ENCODE peak calls at places on chromosome 17, in five cellular contexts. O is NCI-H446, L is caudate nucleus, V is GM10248, C is B cell. H is an unnamed sample.
A peak's percentile ranks its signal among the peaks of the same experiment; 100 is the strongest.

GRCh38 chr17:81665205-81666091 is 957 bp downstream of the OXLD1 start:
- DNase-seq in C (peak; percentile 56), V (peak; percentile 63), O (no peak), L (no peak), H (no peak)

GRCh38 chr17:4444782-4445473 is 11.2 kb downstream of the SPNS3 start:
- DNase-seq in C (no peak), V (no peak), L (no peak), O (peak; percentile 58), H (no peak)

GRCh38 chr17:78337244-78338109 is 22.4 kb downstream of the SOCS3 start:
- DNase-seq in L (no peak), V (peak; percentile 78), O (no peak), C (peak; percentile 85), H (no peak)

GRCh38 chr17:29936724-29937123 is 4.7 kb upstream of the EFCAB5 start:
- DNase-seq in O (no peak), L (no peak), C (no peak), V (no peak), H (no peak)

GRCh38 chr17:75228305-75228704 is 22.8 kb downstream of the NUP85 start:
- DNase-seq in L (no peak), O (no peak), C (no peak), V (no peak), H (no peak)

GRCh38 chr17:34472363-34472762 is 107.0 kb upstream of the TMEM132E start:
- DNase-seq in L (no peak), O (no peak), C (no peak), V (no peak), H (no peak)

GRCh38 chr17:80732268-80732667 is 187.6 kb downstream of the RPTOR start:
- DNase-seq in C (no peak), O (no peak), V (no peak), L (no peak), H (no peak)

GRCh38 chr17:35731239-35731931 is at the start of gene RASL10B:
- DNase-seq in C (peak; percentile 81), L (peak; percentile 40), V (peak; percentile 53), O (no peak), H (peak; percentile 78)

GRCh38 chr17:74851612-74852236 is 8.0 kb downstream of the GRIN2C start:
- DNase-seq in O (no peak), L (no peak), C (no peak), V (no peak), H (no peak)

GRCh38 chr17:57396515-57396921 is 140.2 kb downstream of the MSI2 start:
- DNase-seq in V (no peak), L (no peak), O (no peak), C (no peak), H (no peak)

GRCh38 chr17:15408803-15409202 is 58.6 kb downstream of the CDRT4 start:
- DNase-seq in L (no peak), C (no peak), O (no peak), V (no peak), H (no peak)

GRCh38 chr17:79248843-79249242 is 174.2 kb downstream of the ENGASE start:
- DNase-seq in O (no peak), L (no peak), V (no peak), C (no peak), H (no peak)

GRCh38 chr17:6923385-6923784 is 72.5 kb upstream of the ALOX12 start:
- DNase-seq in C (no peak), V (no peak), L (no peak), O (no peak), H (no peak)

GRCh38 chr17:36686123-36686669 is 84.8 kb downstream of the MRM1 start:
- DNase-seq in O (no peak), C (no peak), V (no peak), L (no peak), H (no peak)

GRCh38 chr17:61002316-61002736 is 324.7 kb downstream of the BCAS3 start:
- DNase-seq in C (no peak), L (no peak), O (peak; percentile 11), V (peak; percentile 8), H (no peak)

GRCh38 chr17:8702996-8703395 is 41.6 kb downstream of the CCDC42 start:
- DNase-seq in L (no peak), C (no peak), O (no peak), V (no peak), H (no peak)

GRCh38 chr17:74390680-74391653 is 23.7 kb downstream of the GPR142 start:
- DNase-seq in O (no peak), L (no peak), V (no peak), C (no peak), H (no peak)

GRCh38 chr17:72489273-72489641 is 368.4 kb downstream of the SOX9 start:
- DNase-seq in L (no peak), C (no peak), O (no peak), V (no peak), H (no peak)

GRCh38 chr17:57603978-57604377 is 141.1 kb downstream of the CCDC182 start:
- DNase-seq in V (no peak), C (peak; percentile 70), O (no peak), L (no peak), H (no peak)

GRCh38 chr17:29379084-29379811 is 10.9 kb upstream of the TAOK1 start:
- DNase-seq in O (no peak), V (no peak), L (no peak), C (no peak), H (no peak)

GRCh38 chr17:80025140-80025539 is 10.5 kb downstream of the TBC1D16 start:
- DNase-seq in C (no peak), L (no peak), V (no peak), O (peak; percentile 30), H (no peak)

GRCh38 chr17:51354908-51355307 is 94.6 kb downstream of the UTP18 start:
- DNase-seq in O (peak; percentile 70), V (no peak), L (no peak), C (no peak), H (no peak)

GRCh38 chr17:58317421-58318064 is 11.1 kb downstream of the TSPOAP1 start:
- DNase-seq in V (peak; percentile 79), O (no peak), C (peak; percentile 86), L (no peak), H (peak; percentile 71)

GRCh38 chr17:51166987-51167931 is 1.0 kb downstream of the NME2 start:
- DNase-seq in O (no peak), C (peak; percentile 93), V (peak; percentile 89), L (peak; percentile 65), H (peak; percentile 69)

GRCh38 chr17:37255434-37255833 is 120.4 kb upstream of the C17orf78 start:
- DNase-seq in V (no peak), C (no peak), L (no peak), O (no peak), H (no peak)

GRCh38 chr17:59778996-59779395 is 71.5 kb downstream of the VMP1 start:
- DNase-seq in L (no peak), O (no peak), C (no peak), V (no peak), H (no peak)

GRCh38 chr17:17970699-17971430 is 1.3 kb downstream of the TOM1L2 start:
- DNase-seq in O (no peak), V (no peak), C (no peak), L (no peak), H (no peak)

GRCh38 chr17:44900894-44901293 is 1.6 kb upstream of the EFTUD2 start:
- DNase-seq in C (no peak), L (no peak), V (no peak), O (peak; percentile 91), H (no peak)

GRCh38 chr17:37327341-37328090 is 48.3 kb upstream of the C17orf78 start:
- DNase-seq in O (no peak), V (no peak), C (no peak), L (no peak), H (no peak)

GRCh38 chr17:47945080-47945479 is 3.7 kb downstream of the PNPO start:
- DNase-seq in L (no peak), C (no peak), V (no peak), O (no peak), H (no peak)

GRCh38 chr17:70906808-70907207 is 737.5 kb downstream of the KCNJ2 start:
- DNase-seq in V (no peak), L (no peak), C (no peak), O (no peak), H (no peak)

GRCh38 chr17:37766951-37767350 is 22.1 kb upstream of the HNF1B start:
- DNase-seq in V (no peak), C (no peak), O (no peak), L (no peak), H (no peak)

H was measured in 8988T.